ENCODE peak calls at places on chromosomes 11 and 22, in five cellular contexts. One of them, this sample, is unnamed.
A peak's percentile ranks its signal among the peaks of the same experiment; 100 is the strongest.

GRCh38 chr22:18146389-18146753 is 3.6 kb upstream of the USP18 start:
- DNase-seq in tibial artery: no peak
- DNase-seq in pancreas: no peak
- DNase-seq in adrenal gland: no peak
- DNase-seq in ovary: no peak
- DNase-seq in this sample: no peak

GRCh38 chr22:36862251-36863242 is 1.7 kb downstream of the NCF4 start:
- DNase-seq in pancreas: no peak
- DNase-seq in ovary: no peak
- DNase-seq in tibial artery: peak; percentile 44
- DNase-seq in adrenal gland: peak; percentile 58
- DNase-seq in this sample: no peak

GRCh38 chr11:60504219-60504618 is 11.0 kb upstream of the MS4A13 start:
- DNase-seq in adrenal gland: no peak
- DNase-seq in pancreas: no peak
- DNase-seq in ovary: no peak
- DNase-seq in tibial artery: no peak
- DNase-seq in this sample: no peak

GRCh38 chr11:83132191-83132590 is 24.7 kb upstream of the PCF11 start:
- DNase-seq in pancreas: no peak
- DNase-seq in tibial artery: no peak
- DNase-seq in adrenal gland: no peak
- DNase-seq in ovary: no peak
- DNase-seq in this sample: no peak

GRCh38 chr11:119672597-119672996 is 56.4 kb downstream of the NECTIN1 start:
- DNase-seq in pancreas: no peak
- DNase-seq in adrenal gland: no peak
- DNase-seq in tibial artery: no peak
- DNase-seq in ovary: no peak
- DNase-seq in this sample: no peak

GRCh38 chr11:78319453-78319955 is 98.1 kb downstream of the GAB2 start:
- DNase-seq in ovary: no peak
- DNase-seq in tibial artery: no peak
- DNase-seq in pancreas: no peak
- DNase-seq in adrenal gland: no peak
- DNase-seq in this sample: no peak

GRCh38 chr22:17213976-17214375 is 5.3 kb downstream of the ADA2 start:
- DNase-seq in tibial artery: peak; percentile 39
- DNase-seq in ovary: no peak
- DNase-seq in adrenal gland: peak; percentile 68
- DNase-seq in pancreas: peak; percentile 92
- DNase-seq in this sample: peak; percentile 83

GRCh38 chr22:23205330-23205729 is 25.0 kb downstream of the BCR start:
- DNase-seq in tibial artery: no peak
- DNase-seq in adrenal gland: no peak
- DNase-seq in ovary: no peak
- DNase-seq in pancreas: no peak
- DNase-seq in this sample: no peak

GRCh38 chr11:35418847-35419712 is at the start of gene SLC1A2:
- DNase-seq in adrenal gland: no peak
- DNase-seq in pancreas: peak; percentile 70
- DNase-seq in ovary: no peak
- DNase-seq in tibial artery: no peak
- DNase-seq in this sample: peak; percentile 52

GRCh38 chr22:30860176-30861105 is 108.1 kb downstream of the MORC2 start:
- DNase-seq in tibial artery: no peak
- DNase-seq in adrenal gland: peak; percentile 31
- DNase-seq in pancreas: no peak
- DNase-seq in ovary: no peak
- DNase-seq in this sample: no peak

GRCh38 chr11:134392953-134393615 is 19.0 kb downstream of the B3GAT1 start:
- DNase-seq in tibial artery: no peak
- DNase-seq in pancreas: peak; percentile 7
- DNase-seq in adrenal gland: no peak
- DNase-seq in ovary: no peak
- DNase-seq in this sample: no peak

GRCh38 chr11:46529086-46529905 is 64.5 kb downstream of the AMBRA1 start:
- DNase-seq in adrenal gland: peak; percentile 84
- DNase-seq in tibial artery: peak; percentile 54
- DNase-seq in ovary: peak; percentile 42
- DNase-seq in pancreas: no peak
- DNase-seq in this sample: peak; percentile 70

GRCh38 chr11:61895718-61896059 is 4.3 kb upstream of the FADS3 start:
- DNase-seq in ovary: no peak
- DNase-seq in pancreas: no peak
- DNase-seq in tibial artery: no peak
- DNase-seq in adrenal gland: no peak
- DNase-seq in this sample: no peak

GRCh38 chr11:132779487-132779886 is 752.8 kb downstream of the OPCML start:
- DNase-seq in pancreas: no peak
- DNase-seq in tibial artery: no peak
- DNase-seq in ovary: no peak
- DNase-seq in adrenal gland: no peak
- DNase-seq in this sample: no peak

GRCh38 chr11:123238297-123238696 is 43.2 kb upstream of the CLMP start:
- DNase-seq in tibial artery: peak; percentile 88
- DNase-seq in ovary: no peak
- DNase-seq in adrenal gland: no peak
- DNase-seq in pancreas: no peak
- DNase-seq in this sample: peak; percentile 74

GRCh38 chr22:48855013-48855412 is 972.7 kb downstream of the BRD1 start:
- DNase-seq in pancreas: no peak
- DNase-seq in adrenal gland: no peak
- DNase-seq in tibial artery: no peak
- DNase-seq in ovary: no peak
- DNase-seq in this sample: no peak

GRCh38 chr22:20153945-20154344 is 3.1 kb upstream of the CCDC188 start:
- DNase-seq in adrenal gland: no peak
- DNase-seq in tibial artery: no peak
- DNase-seq in ovary: no peak
- DNase-seq in pancreas: no peak
- DNase-seq in this sample: no peak

GRCh38 chr22:49433717-49434611 is 393.7 kb downstream of the BRD1 start:
- DNase-seq in pancreas: no peak
- DNase-seq in ovary: no peak
- DNase-seq in tibial artery: peak; percentile 13
- DNase-seq in adrenal gland: peak; percentile 35
- DNase-seq in this sample: no peak

GRCh38 chr11:111694851-111695250 is 71.3 kb downstream of the PPP2R1B start:
- DNase-seq in adrenal gland: peak; percentile 75
- DNase-seq in tibial artery: no peak
- DNase-seq in ovary: no peak
- DNase-seq in pancreas: no peak
- DNase-seq in this sample: peak; percentile 45

GRCh38 chr11:117314840-117315239 is 1.2 kb downstream of the BACE1 start:
- DNase-seq in tibial artery: no peak
- DNase-seq in pancreas: peak; percentile 75
- DNase-seq in adrenal gland: no peak
- DNase-seq in ovary: no peak
- DNase-seq in this sample: no peak

GRCh38 chr11:86303257-86303656 is 1.2 kb downstream of the HIKESHI start:
- DNase-seq in pancreas: no peak
- DNase-seq in tibial artery: no peak
- DNase-seq in ovary: no peak
- DNase-seq in adrenal gland: no peak
- DNase-seq in this sample: no peak

GRCh38 chr22:40499187-40499753 is 128.9 kb downstream of the SGSM3 start:
- DNase-seq in ovary: no peak
- DNase-seq in pancreas: no peak
- DNase-seq in tibial artery: peak; percentile 72
- DNase-seq in adrenal gland: peak; percentile 74
- DNase-seq in this sample: peak; percentile 18

GRCh38 chr11:132395434-132395833 is 1025.0 kb downstream of the NTM start:
- DNase-seq in ovary: no peak
- DNase-seq in adrenal gland: no peak
- DNase-seq in tibial artery: no peak
- DNase-seq in pancreas: no peak
- DNase-seq in this sample: no peak

GRCh38 chr11:567629-568258 is 7.0 kb downstream of the RASSF7 start:
- DNase-seq in ovary: no peak
- DNase-seq in adrenal gland: no peak
- DNase-seq in tibial artery: no peak
- DNase-seq in pancreas: peak; percentile 84
- DNase-seq in this sample: no peak

GRCh38 chr11:34242037-34242625 is 115.7 kb downstream of the ABTB2 start:
- DNase-seq in adrenal gland: no peak
- DNase-seq in tibial artery: no peak
- DNase-seq in ovary: no peak
- DNase-seq in pancreas: no peak
- DNase-seq in this sample: no peak

GRCh38 chr11:63503492-63503891 is 2.4 kb upstream of the LGALS12 start:
- DNase-seq in pancreas: no peak
- DNase-seq in ovary: no peak
- DNase-seq in tibial artery: no peak
- DNase-seq in adrenal gland: no peak
- DNase-seq in this sample: no peak

GRCh38 chr11:76459299-76459698 is 14.5 kb downstream of the EMSY start:
- DNase-seq in tibial artery: no peak
- DNase-seq in adrenal gland: no peak
- DNase-seq in ovary: no peak
- DNase-seq in pancreas: no peak
- DNase-seq in this sample: no peak

GRCh38 chr11:44729065-44729464 is 2.3 kb downstream of the TSPAN18 start:
- DNase-seq in ovary: no peak
- DNase-seq in adrenal gland: no peak
- DNase-seq in pancreas: no peak
- DNase-seq in tibial artery: no peak
- DNase-seq in this sample: no peak

GRCh38 chr22:39559456-39560105 is 11.0 kb upstream of the CACNA1I start:
- DNase-seq in adrenal gland: no peak
- DNase-seq in ovary: no peak
- DNase-seq in tibial artery: no peak
- DNase-seq in pancreas: no peak
- DNase-seq in this sample: no peak

DNA sequence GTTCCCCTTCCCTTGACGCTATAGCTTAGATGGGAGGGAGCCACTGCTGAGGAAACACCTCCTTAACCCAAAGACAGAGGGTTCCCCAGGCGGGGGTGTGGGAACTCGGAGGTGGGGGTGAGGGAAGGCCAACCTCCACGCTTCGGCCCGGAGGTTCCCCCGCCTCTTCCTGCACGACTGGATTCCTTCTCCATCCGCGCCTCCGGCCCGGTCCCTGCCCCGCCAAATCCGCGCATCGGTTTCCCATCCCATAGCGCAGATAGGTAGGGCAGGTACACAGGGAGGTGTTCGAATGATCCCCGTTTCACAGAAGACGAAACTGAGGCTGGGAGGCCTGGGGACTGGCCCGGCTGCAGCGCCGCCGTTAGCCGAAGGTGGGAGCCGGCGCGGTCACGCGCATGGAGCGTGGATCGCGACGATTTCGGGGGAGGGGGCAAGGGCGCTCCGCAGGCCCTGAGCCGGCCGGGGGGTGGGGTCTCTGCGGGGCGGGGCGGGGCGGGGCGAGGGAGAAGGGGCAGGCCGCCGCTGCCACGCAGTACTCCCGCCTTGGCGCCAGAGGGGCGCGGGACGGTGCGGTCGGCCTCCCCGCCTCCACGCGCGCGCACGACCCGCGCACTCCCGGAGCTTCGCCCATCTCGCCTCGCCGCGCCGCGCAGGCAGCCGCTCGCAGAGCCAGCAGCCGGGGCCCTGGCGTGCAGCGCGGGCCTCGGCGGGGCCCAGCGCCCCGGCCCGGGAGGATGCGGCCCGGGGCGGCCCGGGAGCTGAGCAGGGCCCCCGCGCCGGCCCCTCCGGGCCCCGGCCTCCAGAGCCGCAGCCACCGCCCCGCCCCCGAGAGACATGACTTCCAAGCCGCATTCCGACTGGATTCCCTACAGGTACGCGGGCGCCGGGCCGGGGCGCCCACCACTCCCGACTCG is at the start of gene TUB:
- DNase-seq in adrenal gland: no peak
- DNase-seq in tibial artery: no peak
- DNase-seq in pancreas: no peak
- DNase-seq in ovary: peak; percentile 64
- DNase-seq in this sample: no peak
- H3K4me3 ChIP-seq in adrenal gland: no peak within 1 kb of the TSS
- H3K4me3 ChIP-seq in tibial artery: peak within 1 kb of the TSS; percentile 54
- H3K4me3 ChIP-seq in pancreas: peak within 1 kb of the TSS; percentile 28
- H3K4me3 ChIP-seq in ovary: peak within 1 kb of the TSS; percentile 57
- H3K4me3 ChIP-seq in this sample: peak within 1 kb of the TSS; percentile 67

GRCh38 chr22:41925783-41926460 is 684 bp downstream of the TNFRSF13C start:
- DNase-seq in ovary: no peak
- DNase-seq in adrenal gland: peak; percentile 85
- DNase-seq in tibial artery: no peak
- DNase-seq in pancreas: peak; percentile 90
- DNase-seq in this sample: peak; percentile 75

GRCh38 chr22:41929158-41929896 is 2.7 kb upstream of the TNFRSF13C start:
- DNase-seq in adrenal gland: no peak
- DNase-seq in pancreas: no peak
- DNase-seq in ovary: no peak
- DNase-seq in tibial artery: no peak
- DNase-seq in this sample: no peak

GRCh38 chr22:41928416-41929157 is 2.0 kb upstream of the TNFRSF13C start:
- DNase-seq in tibial artery: no peak
- DNase-seq in pancreas: no peak
- DNase-seq in ovary: no peak
- DNase-seq in adrenal gland: no peak
- DNase-seq in this sample: no peak

GRCh38 chr22:41931701-41932269 is 5.2 kb upstream of the TNFRSF13C start:
- DNase-seq in ovary: no peak
- DNase-seq in pancreas: no peak
- DNase-seq in adrenal gland: no peak
- DNase-seq in tibial artery: no peak
- DNase-seq in this sample: no peak

DNA sequence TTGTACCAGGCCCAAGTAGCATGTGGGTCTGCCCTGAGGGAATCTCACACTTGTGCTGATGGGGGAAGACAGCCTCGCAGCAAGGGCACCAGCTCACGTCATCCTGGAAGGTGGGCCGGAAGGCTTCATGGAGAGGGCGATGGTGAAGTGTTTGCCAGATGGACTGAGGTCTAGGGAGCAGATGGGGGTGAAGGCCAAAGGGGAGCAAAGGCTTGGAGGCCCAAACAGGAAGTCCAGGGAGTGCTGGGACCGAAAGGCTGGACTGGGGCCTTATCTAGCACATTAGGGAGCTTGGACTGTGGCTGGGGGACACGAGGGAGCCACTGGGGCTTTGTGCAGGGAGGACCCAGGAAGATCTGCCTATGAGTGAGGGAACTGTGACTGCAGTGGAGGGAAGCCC is 1.2 kb upstream of the TNFRSF13C start:
- DNase-seq in tibial artery: no peak
- DNase-seq in ovary: no peak
- DNase-seq in adrenal gland: no peak
- DNase-seq in pancreas: no peak
- DNase-seq in this sample: no peak
- H3K4me1 ChIP-seq in tibial artery: peaks cover 11% of the 10 kb centered on the region
- H3K4me1 ChIP-seq in ovary: peaks cover 3% of the 10 kb centered on the region
- H3K4me1 ChIP-seq in adrenal gland: peaks cover 5% of the 10 kb centered on the region
- H3K4me1 ChIP-seq in pancreas: no peaks in the 10 kb centered on the region
- H3K4me1 ChIP-seq in this sample: no peaks in the 10 kb centered on the region

GRCh38 chr11:118605116-118605867 is 2.1 kb upstream of the PHLDB1 start:
- DNase-seq in ovary: peak; percentile 87
- DNase-seq in tibial artery: peak; percentile 88
- DNase-seq in adrenal gland: peak; percentile 89
- DNase-seq in pancreas: no peak
- DNase-seq in this sample: peak; percentile 86
- H3K27ac ChIP-seq in ovary: peak overlapping the region; percentile 87
- H3K27ac ChIP-seq in tibial artery: peak overlapping the region; percentile 93
- H3K27ac ChIP-seq in adrenal gland: no peak overlapping the region
- H3K27ac ChIP-seq in pancreas: peak overlapping the region; percentile 33
- H3K27ac ChIP-seq in this sample: peak overlapping the region; percentile 53

GRCh38 chr11:130315354-130315970 is 745 bp upstream of the ZBTB44 start:
- DNase-seq in tibial artery: no peak
- DNase-seq in adrenal gland: peak; percentile 54
- DNase-seq in pancreas: peak; percentile 82
- DNase-seq in ovary: peak; percentile 57
- DNase-seq in this sample: peak; percentile 57
- H3K4me3 ChIP-seq in tibial artery: peak overlapping the region; percentile 72
- H3K4me3 ChIP-seq in adrenal gland: no peak overlapping the region
- H3K4me3 ChIP-seq in pancreas: peak overlapping the region; percentile 11
- H3K4me3 ChIP-seq in ovary: peak overlapping the region; percentile 50
- H3K4me3 ChIP-seq in this sample: peak overlapping the region; percentile 96